ENCODE peak calls at places on chromosomes 2 and 18, in nine cellular contexts. F is WERI-Rb-1; X is CD8-positive, alpha-beta memory T cell; R is H4; P is NCI-H446 treated with DMSO at 0.1 percent for 48 hours; G is GM04504; V is nucleus accumbens; Q is fibroblast of the aortic adventitia; Y is HAP-1. Z is an unnamed sample.

GRCh38 chr18:13568443-13569392 is 157.6 kb downstream of the FAM210A start:
- DNase-seq in Q (no peak), Y (no peak), R (no peak), F (no peak), G (no peak), V (no peak), P (no peak), X (no peak), Z (no peak)

GRCh38 chr2:200784215-200784614 is 27.5 kb upstream of the BZW1 start:
- DNase-seq in X (no peak), Q (peak), R (no peak), V (no peak), Y (no peak), P (no peak), G (no peak), F (no peak), Z (no peak)

GRCh38 chr2:168683996-168684395 is 118.4 kb upstream of the NOSTRIN start:
- DNase-seq in R (no peak), X (no peak), V (no peak), P (no peak), Q (no peak), Y (no peak), G (no peak), F (no peak), Z (no peak)

GRCh38 chr2:176999331-176999730 is 213.3 kb upstream of the HNRNPA3 start:
- DNase-seq in P (no peak), X (no peak), V (no peak), F (no peak), R (peak), G (peak), Y (no peak), Q (peak), Z (no peak)

GRCh38 chr2:215828528-215829184 is 184.7 kb downstream of the MREG start:
- DNase-seq in R (peak), Q (peak), F (peak), G (peak), P (no peak), Y (peak), V (peak), X (peak), Z (no peak)

GRCh38 chr18:77086656-77087390 is 45.8 kb downstream of the MBP start:
- DNase-seq in R (no peak), V (no peak), Y (no peak), P (no peak), X (no peak), Q (peak), F (no peak), G (no peak), Z (no peak)

GRCh38 chr2:172708247-172708646 is 27.4 kb upstream of the RAPGEF4 start:
- DNase-seq in R (no peak), X (no peak), P (no peak), G (no peak), V (no peak), Q (no peak), Y (no peak), F (no peak), Z (no peak)

GRCh38 chr2:45289997-45290673 is 280.9 kb upstream of the SIX2 start:
- DNase-seq in P (no peak), V (no peak), R (no peak), Y (no peak), F (no peak), Q (peak), X (no peak), G (no peak), Z (no peak)

GRCh38 chr2:88711897-88712296 is 20.4 kb downstream of the RPIA start:
- DNase-seq in R (no peak), X (no peak), F (no peak), Q (no peak), P (no peak), Y (no peak), G (no peak), V (no peak), Z (no peak)

GRCh38 chr2:24893934-24894333 is 26.1 kb downstream of the ADCY3 start:
- DNase-seq in X (no peak), R (peak), F (no peak), Q (no peak), V (no peak), G (no peak), P (no peak), Y (no peak), Z (no peak)

GRCh38 chr18:49875155-49875554 is 61.8 kb upstream of the ACAA2 start:
- DNase-seq in Q (no peak), X (no peak), V (no peak), Y (no peak), R (no peak), F (no peak), G (no peak), P (no peak), Z (no peak)

Z was measured in caudate nucleus.